ENCODE peak calls at places on chromosomes 4 and X, in nine cellular contexts. I, D, Q, E, L, W, X, M and Z are unnamed samples.

GRCh38 chrX:1466232-1466661 is 13.5 kb upstream of the ASMTL start:
- DNase-seq in I (no peak), D (no peak), Q (no peak), E (no peak), L (no peak), W (no peak), X (no peak), M (no peak), Z (no peak)

GRCh38 chr4:137267024-137267423 is 265.3 kb downstream of the PCDH18 start:
- DNase-seq in I (peak; percentile 5), D (peak; percentile 50), Q (no peak), E (no peak), L (peak; percentile 26), W (peak; percentile 38), X (no peak), M (peak; percentile 22), Z (no peak)

GRCh38 chr4:111046811-111047210 is 423.9 kb upstream of the PITX2 start:
- DNase-seq in I (no peak), D (no peak), Q (no peak), E (no peak), L (no peak), W (no peak), X (no peak), M (no peak), Z (no peak)

GRCh38 chrX:10243056-10243455 is 86.3 kb downstream of the CLCN4 start:
- DNase-seq in I (no peak), D (no peak), Q (no peak), E (no peak), L (no peak), W (no peak), X (no peak), M (no peak), Z (no peak)

GRCh38 chr4:133152330-133152791 is 3.3 kb downstream of the PCDH10 start:
- DNase-seq in I (peak; percentile 63), D (no peak), Q (no peak), E (no peak), L (no peak), W (no peak), X (no peak), M (no peak), Z (no peak)

GRCh38 chrX:29229802-29230201 is 642.6 kb downstream of the IL1RAPL1 start:
- DNase-seq in I (peak; percentile 31), D (no peak), Q (no peak), E (no peak), L (peak; percentile 3), W (peak; percentile 59), X (no peak), M (no peak), Z (no peak)

GRCh38 chrX:44062842-44063241 is 89.7 kb upstream of the NDP start:
- DNase-seq in I (no peak), D (peak; percentile 57), Q (no peak), E (no peak), L (no peak), W (no peak), X (no peak), M (no peak), Z (no peak)

GRCh38 chrX:147912093-147912801 is 528 bp downstream of the FMR1 start:
- DNase-seq in I (peak; percentile 56), D (peak; percentile 44), Q (no peak), E (no peak), L (peak; percentile 15), W (peak; percentile 31), X (no peak), M (no peak), Z (no peak)

GRCh38 chr4:2741626-2742025 is 14.5 kb downstream of the TNIP2 start:
- DNase-seq in I (peak; percentile 39), D (no peak), Q (no peak), E (no peak), L (no peak), W (peak; percentile 57), X (no peak), M (no peak), Z (no peak)

GRCh38 chr4:42673084-42673429 is 16.2 kb upstream of the ATP8A1 start:
- DNase-seq in I (peak; percentile 74), D (no peak), Q (no peak), E (no peak), L (no peak), W (no peak), X (no peak), M (no peak), Z (no peak)

GRCh38 chr4:176883108-176883550 is 90.4 kb upstream of the VEGFC start:
- DNase-seq in I (peak; percentile 47), D (peak; percentile 68), Q (no peak), E (no peak), L (no peak), W (peak; percentile 27), X (no peak), M (peak; percentile 15), Z (no peak)

GRCh38 chr4:5773271-5773555 is 62.2 kb downstream of the EVC start:
- DNase-seq in I (peak; percentile 59), D (no peak), Q (no peak), E (no peak), L (no peak), W (peak; percentile 82), X (no peak), M (no peak), Z (no peak)

GRCh38 chr4:186068581-186069402 is at the start of gene TLR3:
- DNase-seq in I (peak; percentile 69), D (peak; percentile 44), Q (no peak), E (no peak), L (peak; percentile 12), W (peak; percentile 22), X (no peak), M (peak; percentile 13), Z (no peak)

GRCh38 chr4:75735525-75735924 is 11.1 kb downstream of the USO1 start:
- DNase-seq in I (no peak), D (no peak), Q (no peak), E (no peak), L (no peak), W (no peak), X (no peak), M (no peak), Z (no peak)

GRCh38 chrX:107628662-107629532 is 587 bp downstream of the PRPS1 start:
- DNase-seq in I (peak; percentile 46), D (peak; percentile 8), Q (peak; percentile 3), E (peak; percentile 38), L (no peak), W (peak; percentile 6), X (no peak), M (no peak), Z (peak; percentile 38)

GRCh38 chr4:110245567-110245966 is 47.2 kb upstream of the ELOVL6 start:
- DNase-seq in I (peak; percentile 49), D (peak; percentile 6), Q (no peak), E (no peak), L (peak; percentile 36), W (peak; percentile 49), X (no peak), M (peak; percentile 24), Z (no peak)